ENCODE peak calls at places on chromosomes 2 and 18, in nine cellular contexts. C is retina, Z is T-helper 1 cell, V is AG04450, Q is T-helper 2 cell, F is NCI-H1417, H is lung microvascular endothelial cell, K is EL, P is IMR-90. E is an unnamed sample.

GRCh38 chr2:212364106-212364505 is 174.5 kb downstream of the ERBB4 start:
- DNase-seq in C (no peak), Z (no peak), V (no peak), Q (no peak), F (no peak), H (no peak), K (peak; percentile 44), P (no peak), E (peak; percentile 14)

GRCh38 chr2:68018727-68019126 is 44.1 kb downstream of the C1D start:
- DNase-seq in C (no peak), Z (no peak), V (peak; percentile 24), Q (no peak), F (no peak), H (peak; percentile 78), K (no peak), P (peak; percentile 31), E (no peak)

GRCh38 chr2:152730591-152731333 is 12.3 kb downstream of the ARL6IP6 start:
- DNase-seq in C (no peak), Z (peak; percentile 56), V (no peak), Q (peak; percentile 41), F (no peak), H (no peak), K (no peak), P (no peak), E (no peak)

GRCh38 chr2:240498958-240499260 is 58.9 kb downstream of the ANKMY1 start:
- DNase-seq in C (no peak), Z (no peak), V (no peak), Q (no peak), F (no peak), H (no peak), K (no peak), P (no peak), E (no peak)

GRCh38 chr2:26552641-26553040 is 74.7 kb upstream of the OTOF start:
- DNase-seq in C (no peak), Z (no peak), V (no peak), Q (no peak), F (no peak), H (no peak), K (no peak), P (no peak), E (no peak)

GRCh38 chr18:12442946-12443345 is 35.2 kb downstream of the PRELID3A start:
- DNase-seq in C (no peak), Z (no peak), V (no peak), Q (no peak), F (no peak), H (peak; percentile 45), K (peak; percentile 31), P (peak; percentile 75), E (no peak)

GRCh38 chr18:77118256-77119090 is 14.1 kb downstream of the MBP start:
- DNase-seq in C (no peak), Z (no peak), V (no peak), Q (no peak), F (no peak), H (no peak), K (no peak), P (no peak), E (no peak)

GRCh38 chr2:203687161-203687560 is 19.3 kb upstream of the CD28 start:
- DNase-seq in C (no peak), Z (no peak), V (no peak), Q (no peak), F (no peak), H (no peak), K (no peak), P (peak; percentile 31), E (no peak)

GRCh38 chr18:36942264-36942663 is 113.3 kb downstream of the KIAA1328 start:
- DNase-seq in C (no peak), Z (peak; percentile 13), V (peak; percentile 8), Q (no peak), F (peak; percentile 6), H (peak; percentile 61), K (peak; percentile 34), P (peak; percentile 53), E (peak; percentile 6)

GRCh38 chr2:190093793-190094192 is 31.3 kb upstream of the MSTN start:
- DNase-seq in C (no peak), Z (no peak), V (peak; percentile 2), Q (no peak), F (no peak), H (no peak), K (no peak), P (peak; percentile 38), E (peak; percentile 8)

GRCh38 chr2:129849559-129850160 is 129.8 kb upstream of the RAB6C start:
- DNase-seq in C (peak; percentile 55), Z (peak; percentile 61), V (peak; percentile 46), Q (no peak), F (peak; percentile 66), H (peak; percentile 79), K (peak; percentile 50), P (peak; percentile 78), E (peak; percentile 21)

GRCh38 chr2:228700638-228701037 is 519.2 kb upstream of the SPHKAP start:
- DNase-seq in C (no peak), Z (no peak), V (no peak), Q (no peak), F (no peak), H (peak; percentile 53), K (peak; percentile 77), P (peak; percentile 51), E (peak; percentile 28)

GRCh38 chr2:134838143-134838620 is at the start of gene ACMSD:
- DNase-seq in C (no peak), Z (no peak), V (no peak), Q (no peak), F (no peak), H (no peak), K (no peak), P (no peak), E (no peak)

GRCh38 chr2:128442891-128443302 is 124.2 kb upstream of the HS6ST1 start:
- DNase-seq in C (no peak), Z (no peak), V (no peak), Q (no peak), F (no peak), H (no peak), K (no peak), P (no peak), E (no peak)

GRCh38 chr2:53903011-53903410 is 43.2 kb upstream of the GPR75 start:
- DNase-seq in C (no peak), Z (no peak), V (no peak), Q (no peak), F (no peak), H (no peak), K (no peak), P (no peak), E (no peak)

GRCh38 chr2:20997953-20998722 is 45.7 kb downstream of the APOB start:
- DNase-seq in C (no peak), Z (no peak), V (no peak), Q (no peak), F (no peak), H (no peak), K (no peak), P (no peak), E (no peak)

GRCh38 chr2:212032536-212033219 is 505.9 kb downstream of the ERBB4 start:
- DNase-seq in C (no peak), Z (no peak), V (no peak), Q (no peak), F (no peak), H (peak; percentile 75), K (peak; percentile 47), P (peak; percentile 68), E (no peak)

GRCh38 chr2:241354668-241355658 is 1.1 kb upstream of the FARP2 start:
- DNase-seq in C (peak; percentile 62), Z (peak; percentile 26), V (no peak), Q (peak; percentile 83), F (peak; percentile 44), H (peak; percentile 59), K (peak; percentile 72), P (peak; percentile 51), E (peak; percentile 22)

GRCh38 chr2:104733544-104733943 is 120.4 kb upstream of the POU3F3 start:
- DNase-seq in C (no peak), Z (no peak), V (no peak), Q (no peak), F (no peak), H (no peak), K (no peak), P (no peak), E (no peak)

GRCh38 chr18:71899707-71900483 is 644.2 kb downstream of the CBLN2 start:
- DNase-seq in C (peak; percentile 22), Z (no peak), V (no peak), Q (no peak), F (peak; percentile 82), H (no peak), K (no peak), P (no peak), E (no peak)

GRCh38 chr2:45953376-45954050 is 302.0 kb downstream of the PRKCE start:
- DNase-seq in C (no peak), Z (no peak), V (no peak), Q (no peak), F (no peak), H (no peak), K (no peak), P (no peak), E (no peak)

GRCh38 chr2:172967036-172967982 is 108.3 kb upstream of the MAP3K20 start:
- DNase-seq in C (no peak), Z (no peak), V (no peak), Q (no peak), F (no peak), H (no peak), K (no peak), P (no peak), E (no peak)

GRCh38 chr2:172977330-172978052 is 98.2 kb upstream of the MAP3K20 start:
- DNase-seq in C (no peak), Z (no peak), V (no peak), Q (no peak), F (no peak), H (no peak), K (no peak), P (no peak), E (no peak)

GRCh38 chr2:96409543-96410184 is 74.1 kb downstream of the NCAPH start:
- DNase-seq in C (peak; percentile 78), Z (no peak), V (no peak), Q (no peak), F (no peak), H (no peak), K (no peak), P (no peak), E (no peak)

GRCh38 chr2:1874950-1875349 is 130.6 kb upstream of the PXDN start:
- DNase-seq in C (no peak), Z (no peak), V (no peak), Q (no peak), F (no peak), H (no peak), K (no peak), P (no peak), E (no peak)

GRCh38 chr2:226601881-226602280 is 197.7 kb downstream of the IRS1 start:
- DNase-seq in C (no peak), Z (no peak), V (peak; percentile 51), Q (no peak), F (no peak), H (no peak), K (peak; percentile 51), P (peak; percentile 80), E (no peak)

GRCh38 chr2:64699712-64700111 is 46.0 kb upstream of the SERTAD2 start:
- DNase-seq in C (no peak), Z (peak; percentile 55), V (no peak), Q (no peak), F (no peak), H (no peak), K (no peak), P (no peak), E (no peak)

GRCh38 chr2:151849413-151850010 is 21.3 kb upstream of the ARL5A start:
- DNase-seq in C (no peak), Z (no peak), V (no peak), Q (no peak), F (peak; percentile 3), H (no peak), K (no peak), P (no peak), E (no peak)

GRCh38 chr2:165743442-165743841 is 50.6 kb downstream of the GALNT3 start:
- DNase-seq in C (no peak), Z (no peak), V (no peak), Q (no peak), F (no peak), H (no peak), K (no peak), P (no peak), E (no peak)

GRCh38 chr2:216807861-216808272 is 52.0 kb downstream of the TNP1 start:
- DNase-seq in C (no peak), Z (no peak), V (no peak), Q (no peak), F (peak; percentile 70), H (peak; percentile 87), K (no peak), P (peak; percentile 47), E (peak; percentile 14)

GRCh38 chr2:101119431-101119830 is 31.8 kb downstream of the TBC1D8 start:
- DNase-seq in C (no peak), Z (no peak), V (no peak), Q (no peak), F (no peak), H (peak; percentile 73), K (peak; percentile 75), P (peak; percentile 24), E (no peak)